ENCODE peak calls at places on chromosome 11, in five cellular contexts. One of them, this sample, is unnamed.

GRCh38 chr11:9563196-9563730 is 10.2 kb upstream of the WEE1 start:
- DNase-seq in skeletal muscle cell: no peak
- DNase-seq in uterus: no peak
- DNase-seq in brain microvascular endothelial cell: no peak
- DNase-seq in iPS DF 6.9: no peak
- DNase-seq in this sample: no peak

GRCh38 chr11:78802058-78802633 is 227.5 kb upstream of the NARS2 start:
- DNase-seq in uterus: no peak
- DNase-seq in brain microvascular endothelial cell: no peak
- DNase-seq in iPS DF 6.9: no peak
- DNase-seq in skeletal muscle cell: no peak
- DNase-seq in this sample: no peak

GRCh38 chr11:119120639-119121007 is 757 bp upstream of the HINFP start:
- DNase-seq in brain microvascular endothelial cell: no peak
- DNase-seq in iPS DF 6.9: no peak
- DNase-seq in uterus: no peak
- DNase-seq in skeletal muscle cell: no peak
- DNase-seq in this sample: no peak

GRCh38 chr11:110356769-110357671 is 60.6 kb upstream of the RDX start:
- DNase-seq in brain microvascular endothelial cell: peak
- DNase-seq in uterus: no peak
- DNase-seq in iPS DF 6.9: no peak
- DNase-seq in skeletal muscle cell: no peak
- DNase-seq in this sample: no peak

GRCh38 chr11:88979641-88980040 is 86.1 kb downstream of the GRM5 start:
- DNase-seq in iPS DF 6.9: no peak
- DNase-seq in brain microvascular endothelial cell: no peak
- DNase-seq in skeletal muscle cell: peak
- DNase-seq in uterus: no peak
- DNase-seq in this sample: no peak

GRCh38 chr11:496834-497564 is 10.0 kb downstream of the RNH1 start:
- DNase-seq in iPS DF 6.9: no peak
- DNase-seq in skeletal muscle cell: no peak
- DNase-seq in uterus: no peak
- DNase-seq in brain microvascular endothelial cell: no peak
- DNase-seq in this sample: no peak

GRCh38 chr11:46472662-46472994 is 81.1 kb upstream of the CHRM4 start:
- DNase-seq in uterus: no peak
- DNase-seq in iPS DF 6.9: no peak
- DNase-seq in skeletal muscle cell: no peak
- DNase-seq in brain microvascular endothelial cell: peak
- DNase-seq in this sample: no peak

GRCh38 chr11:85811624-85812023 is 683 bp upstream of the SYTL2 start:
- DNase-seq in iPS DF 6.9: no peak
- DNase-seq in brain microvascular endothelial cell: no peak
- DNase-seq in uterus: no peak
- DNase-seq in skeletal muscle cell: no peak
- DNase-seq in this sample: no peak

GRCh38 chr11:39807904-39808303 is 1651.5 kb downstream of the LRRC4C start:
- DNase-seq in iPS DF 6.9: no peak
- DNase-seq in brain microvascular endothelial cell: no peak
- DNase-seq in uterus: no peak
- DNase-seq in skeletal muscle cell: no peak
- DNase-seq in this sample: no peak

GRCh38 chr11:108975641-108976071 is 310.8 kb downstream of the DDX10 start:
- DNase-seq in brain microvascular endothelial cell: no peak
- DNase-seq in skeletal muscle cell: no peak
- DNase-seq in iPS DF 6.9: no peak
- DNase-seq in uterus: no peak
- DNase-seq in this sample: no peak

GRCh38 chr11:78188809-78189724 is at the start of gene USP35:
- DNase-seq in skeletal muscle cell: no peak
- DNase-seq in iPS DF 6.9: no peak
- DNase-seq in uterus: no peak
- DNase-seq in brain microvascular endothelial cell: no peak
- DNase-seq in this sample: no peak

GRCh38 chr11:120064341-120064740 is 73.6 kb downstream of the TRIM29 start:
- DNase-seq in uterus: no peak
- DNase-seq in iPS DF 6.9: no peak
- DNase-seq in brain microvascular endothelial cell: no peak
- DNase-seq in skeletal muscle cell: no peak
- DNase-seq in this sample: peak

GRCh38 chr11:95516786-95517185 is 272.8 kb downstream of the FAM76B start:
- DNase-seq in brain microvascular endothelial cell: no peak
- DNase-seq in skeletal muscle cell: peak
- DNase-seq in iPS DF 6.9: no peak
- DNase-seq in uterus: no peak
- DNase-seq in this sample: no peak

GRCh38 chr11:132586801-132587200 is 945.5 kb downstream of the OPCML start:
- DNase-seq in brain microvascular endothelial cell: no peak
- DNase-seq in uterus: no peak
- DNase-seq in skeletal muscle cell: no peak
- DNase-seq in iPS DF 6.9: no peak
- DNase-seq in this sample: no peak

GRCh38 chr11:120339394-120339890 is 3.2 kb downstream of the ARHGEF12 start:
- DNase-seq in brain microvascular endothelial cell: no peak
- DNase-seq in uterus: no peak
- DNase-seq in iPS DF 6.9: no peak
- DNase-seq in skeletal muscle cell: no peak
- DNase-seq in this sample: no peak

GRCh38 chr11:35163209-35163608 is 24.2 kb downstream of the CD44 start:
- DNase-seq in brain microvascular endothelial cell: no peak
- DNase-seq in uterus: no peak
- DNase-seq in iPS DF 6.9: no peak
- DNase-seq in skeletal muscle cell: no peak
- DNase-seq in this sample: no peak

GRCh38 chr11:121389651-121390050 is 62.5 kb upstream of the SORL1 start:
- DNase-seq in uterus: no peak
- DNase-seq in brain microvascular endothelial cell: no peak
- DNase-seq in iPS DF 6.9: no peak
- DNase-seq in skeletal muscle cell: no peak
- DNase-seq in this sample: no peak

GRCh38 chr11:115919341-115920086 is 415.3 kb upstream of the CADM1 start:
- DNase-seq in skeletal muscle cell: no peak
- DNase-seq in uterus: no peak
- DNase-seq in iPS DF 6.9: no peak
- DNase-seq in brain microvascular endothelial cell: no peak
- DNase-seq in this sample: no peak

GRCh38 chr11:109864834-109865557 is 228.2 kb upstream of the ZC3H12C start:
- DNase-seq in uterus: no peak
- DNase-seq in brain microvascular endothelial cell: peak
- DNase-seq in skeletal muscle cell: peak
- DNase-seq in iPS DF 6.9: no peak
- DNase-seq in this sample: no peak

DNA sequence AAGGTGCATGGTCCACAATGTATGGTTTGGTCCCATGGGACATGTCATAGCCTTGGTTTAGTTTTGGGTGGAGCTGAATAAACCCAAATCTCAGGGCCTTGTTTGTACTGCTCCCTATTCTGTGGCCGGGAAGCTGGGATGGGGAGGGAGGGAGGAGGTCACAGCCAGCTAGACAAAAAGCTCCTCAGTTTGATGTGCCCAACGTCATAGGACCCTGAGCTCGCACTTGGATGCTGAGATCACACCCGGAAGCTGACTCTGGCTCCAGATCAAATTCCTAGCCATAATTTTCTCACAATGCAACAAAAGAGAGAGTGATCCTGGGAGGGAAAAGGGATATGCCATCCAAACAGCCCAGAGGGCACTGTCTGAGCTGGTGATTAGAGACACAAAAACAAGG is 1.5 kb downstream of the HSPB2 start:
- DNase-seq in skeletal muscle cell: no peak
- DNase-seq in uterus: peak
- DNase-seq in iPS DF 6.9: no peak
- DNase-seq in brain microvascular endothelial cell: peak
- DNase-seq in this sample: no peak
- H3K4me3 ChIP-seq in skeletal muscle cell: no peak
- H3K4me3 ChIP-seq in uterus: peak
- H3K4me3 ChIP-seq in iPS DF 6.9: no peak
- H3K4me3 ChIP-seq in brain microvascular endothelial cell: no peak
- H3K4me3 ChIP-seq in this sample: peak

GRCh38 chr11:22433066-22433450 is 94.9 kb downstream of the SLC17A6 start:
- DNase-seq in brain microvascular endothelial cell: peak
- DNase-seq in uterus: no peak
- DNase-seq in skeletal muscle cell: no peak
- DNase-seq in iPS DF 6.9: no peak
- DNase-seq in this sample: no peak
- H3K4me3 ChIP-seq in brain microvascular endothelial cell: peak
- H3K4me3 ChIP-seq in uterus: peak
- H3K4me3 ChIP-seq in skeletal muscle cell: peak
- H3K4me3 ChIP-seq in iPS DF 6.9: no peak
- H3K4me3 ChIP-seq in this sample: peak

GRCh38 chr11:66857234-66857926 is 516 bp downstream of the LRFN4 start:
- DNase-seq in iPS DF 6.9: no peak
- DNase-seq in brain microvascular endothelial cell: no peak
- DNase-seq in skeletal muscle cell: no peak
- DNase-seq in uterus: no peak
- DNase-seq in this sample: no peak

GRCh38 chr11:66858939-66859685 is 2.2 kb downstream of the LRFN4 start:
- DNase-seq in skeletal muscle cell: no peak
- DNase-seq in uterus: no peak
- DNase-seq in iPS DF 6.9: no peak
- DNase-seq in brain microvascular endothelial cell: no peak
- DNase-seq in this sample: no peak

GRCh38 chr11:66858186-66858938 is 1.5 kb downstream of the LRFN4 start:
- DNase-seq in brain microvascular endothelial cell: no peak
- DNase-seq in uterus: no peak
- DNase-seq in iPS DF 6.9: no peak
- DNase-seq in skeletal muscle cell: no peak
- DNase-seq in this sample: no peak

GRCh38 chr11:66856496-66857233 is at the start of gene LRFN4:
- DNase-seq in iPS DF 6.9: no peak
- DNase-seq in brain microvascular endothelial cell: no peak
- DNase-seq in skeletal muscle cell: no peak
- DNase-seq in uterus: peak
- DNase-seq in this sample: no peak

GRCh38 chr11:66857927-66858185 is 992 bp downstream of the LRFN4 start:
- DNase-seq in skeletal muscle cell: no peak
- DNase-seq in brain microvascular endothelial cell: no peak
- DNase-seq in iPS DF 6.9: no peak
- DNase-seq in uterus: no peak
- DNase-seq in this sample: no peak
- H3K4me3 ChIP-seq in skeletal muscle cell: peak
- H3K4me3 ChIP-seq in brain microvascular endothelial cell: peak
- H3K4me3 ChIP-seq in iPS DF 6.9: peak
- H3K4me3 ChIP-seq in uterus: no peak
- H3K4me3 ChIP-seq in this sample: no peak

GRCh38 chr11:113960702-113961330 is 14.1 kb upstream of the HTR3A start:
- DNase-seq in brain microvascular endothelial cell: no peak
- DNase-seq in uterus: no peak
- DNase-seq in skeletal muscle cell: no peak
- DNase-seq in iPS DF 6.9: no peak
- DNase-seq in this sample: no peak
- H3K4me3 ChIP-seq in brain microvascular endothelial cell: no peak
- H3K4me3 ChIP-seq in uterus: no peak
- H3K4me3 ChIP-seq in skeletal muscle cell: no peak
- H3K4me3 ChIP-seq in iPS DF 6.9: no peak
- H3K4me3 ChIP-seq in this sample: no peak

DNA sequence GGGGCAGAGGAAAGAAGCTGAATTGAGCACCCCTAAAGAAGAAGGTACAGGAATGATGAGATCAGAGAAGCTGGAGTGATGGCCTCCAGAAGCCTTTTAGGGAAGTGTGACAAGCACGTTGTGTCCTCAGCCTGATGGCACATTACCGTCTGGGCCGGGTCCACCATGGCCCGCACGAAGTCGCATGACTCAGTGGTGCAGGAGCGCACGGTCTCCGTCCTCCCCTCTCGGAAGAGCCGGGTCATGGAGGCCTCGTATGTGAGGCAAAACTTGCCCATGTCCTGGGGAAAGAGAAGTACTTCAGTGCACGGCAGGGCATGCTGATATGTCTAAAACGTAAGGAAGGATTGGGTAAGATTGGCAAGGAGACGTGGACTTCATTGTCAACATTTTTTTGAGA is 11.2 kb upstream of the TESMIN start:
- DNase-seq in brain microvascular endothelial cell: no peak
- DNase-seq in uterus: no peak
- DNase-seq in iPS DF 6.9: no peak
- DNase-seq in skeletal muscle cell: no peak
- DNase-seq in this sample: no peak
- H3K4me3 ChIP-seq in brain microvascular endothelial cell: no peak
- H3K4me3 ChIP-seq in uterus: no peak
- H3K4me3 ChIP-seq in iPS DF 6.9: no peak
- H3K4me3 ChIP-seq in skeletal muscle cell: no peak
- H3K4me3 ChIP-seq in this sample: no peak

DNA sequence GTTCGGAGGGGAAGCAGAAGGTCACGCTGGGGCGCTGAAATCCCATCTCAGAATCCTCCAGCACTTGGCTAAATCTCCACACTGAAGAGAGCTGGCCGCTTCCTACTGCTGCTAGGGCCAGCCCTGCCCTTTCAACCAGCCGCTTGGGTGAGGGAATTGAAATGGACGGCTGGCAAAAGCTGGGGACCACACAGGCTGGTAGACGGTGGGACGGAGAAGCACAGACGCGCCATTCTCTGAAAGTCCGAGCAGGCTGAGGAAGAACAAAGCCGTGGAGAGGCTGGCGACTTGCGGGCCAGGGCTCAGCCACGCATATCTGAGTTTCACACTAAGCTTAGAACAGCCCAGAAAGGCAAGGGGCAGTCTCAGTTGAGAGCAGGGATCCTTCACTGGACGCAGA is 3.6 kb downstream of the EHD1 start:
- DNase-seq in iPS DF 6.9: no peak
- DNase-seq in brain microvascular endothelial cell: no peak
- DNase-seq in uterus: no peak
- DNase-seq in skeletal muscle cell: no peak
- DNase-seq in this sample: no peak
- H3K4me3 ChIP-seq in iPS DF 6.9: no peak
- H3K4me3 ChIP-seq in brain microvascular endothelial cell: no peak
- H3K4me3 ChIP-seq in uterus: no peak
- H3K4me3 ChIP-seq in skeletal muscle cell: no peak
- H3K4me3 ChIP-seq in this sample: peak